ENCODE peak calls at places on chromosomes 16 and 17, in eight cellular contexts. One of them, this sample, is unnamed.

GRCh38 chr17:78414178-78415162 is 36.0 kb downstream of the PGS1 start:
- DNase-seq in astrocyte of the spinal cord: no peak
- DNase-seq in A549: no peak
- DNase-seq in cardiac muscle cell: no peak
- DNase-seq in left ventricle myocardium inferior: no peak
- DNase-seq in Peyer's patch: peak; percentile 59
- DNase-seq in foreskin fibroblast: no peak
- DNase-seq in breast epithelium: no peak
- DNase-seq in this sample: no peak

GRCh38 chr16:88941933-88942909 is 34.8 kb downstream of the CBFA2T3 start:
- DNase-seq in Peyer's patch: peak; percentile 71
- DNase-seq in A549: peak; percentile 29
- DNase-seq in left ventricle myocardium inferior: peak; percentile 61
- DNase-seq in cardiac muscle cell: peak; percentile 25
- DNase-seq in foreskin fibroblast: peak; percentile 55
- DNase-seq in breast epithelium: no peak
- DNase-seq in astrocyte of the spinal cord: no peak
- DNase-seq in this sample: peak; percentile 63

GRCh38 chr16:2159052-2159838 is 3.7 kb downstream of the TRAF7 start:
- DNase-seq in astrocyte of the spinal cord: peak; percentile 89
- DNase-seq in cardiac muscle cell: peak; percentile 80
- DNase-seq in left ventricle myocardium inferior: no peak
- DNase-seq in breast epithelium: no peak
- DNase-seq in foreskin fibroblast: peak; percentile 34
- DNase-seq in A549: peak; percentile 57
- DNase-seq in Peyer's patch: peak; percentile 67
- DNase-seq in this sample: peak; percentile 82

GRCh38 chr16:67021321-67021720 is 7.6 kb upstream of the CBFB start:
- DNase-seq in foreskin fibroblast: no peak
- DNase-seq in astrocyte of the spinal cord: no peak
- DNase-seq in left ventricle myocardium inferior: no peak
- DNase-seq in A549: no peak
- DNase-seq in cardiac muscle cell: no peak
- DNase-seq in Peyer's patch: peak; percentile 2
- DNase-seq in breast epithelium: no peak
- DNase-seq in this sample: peak; percentile 1

GRCh38 chr16:72210571-72210970 is 38.6 kb upstream of the PMFBP1 start:
- DNase-seq in left ventricle myocardium inferior: no peak
- DNase-seq in cardiac muscle cell: no peak
- DNase-seq in breast epithelium: no peak
- DNase-seq in Peyer's patch: no peak
- DNase-seq in foreskin fibroblast: no peak
- DNase-seq in A549: no peak
- DNase-seq in astrocyte of the spinal cord: no peak
- DNase-seq in this sample: no peak

GRCh38 chr16:73026754-73027654 is 20.9 kb downstream of the ZFHX3 start:
- DNase-seq in breast epithelium: no peak
- DNase-seq in foreskin fibroblast: no peak
- DNase-seq in cardiac muscle cell: no peak
- DNase-seq in astrocyte of the spinal cord: no peak
- DNase-seq in A549: no peak
- DNase-seq in left ventricle myocardium inferior: no peak
- DNase-seq in Peyer's patch: no peak
- DNase-seq in this sample: no peak

GRCh38 chr16:73545713-73546112 is 497.8 kb upstream of the ZFHX3 start:
- DNase-seq in Peyer's patch: no peak
- DNase-seq in A549: no peak
- DNase-seq in astrocyte of the spinal cord: no peak
- DNase-seq in breast epithelium: no peak
- DNase-seq in left ventricle myocardium inferior: no peak
- DNase-seq in cardiac muscle cell: no peak
- DNase-seq in foreskin fibroblast: no peak
- DNase-seq in this sample: no peak

GRCh38 chr17:77491921-77492445 is 351.2 kb downstream of the SEC14L1 start:
- DNase-seq in left ventricle myocardium inferior: peak; percentile 11
- DNase-seq in cardiac muscle cell: no peak
- DNase-seq in breast epithelium: no peak
- DNase-seq in astrocyte of the spinal cord: no peak
- DNase-seq in foreskin fibroblast: no peak
- DNase-seq in Peyer's patch: peak; percentile 42
- DNase-seq in A549: no peak
- DNase-seq in this sample: no peak

GRCh38 chr16:80594756-80595155 is 54.0 kb downstream of the DYNLRB2 start:
- DNase-seq in astrocyte of the spinal cord: no peak
- DNase-seq in left ventricle myocardium inferior: no peak
- DNase-seq in Peyer's patch: no peak
- DNase-seq in A549: no peak
- DNase-seq in cardiac muscle cell: no peak
- DNase-seq in foreskin fibroblast: peak; percentile 69
- DNase-seq in breast epithelium: no peak
- DNase-seq in this sample: no peak

GRCh38 chr17:63786961-63787711 is 13.2 kb downstream of the DDX42 start:
- DNase-seq in cardiac muscle cell: no peak
- DNase-seq in Peyer's patch: no peak
- DNase-seq in A549: no peak
- DNase-seq in left ventricle myocardium inferior: no peak
- DNase-seq in breast epithelium: no peak
- DNase-seq in astrocyte of the spinal cord: no peak
- DNase-seq in foreskin fibroblast: no peak
- DNase-seq in this sample: no peak

GRCh38 chr16:55842369-55843104 is 9.6 kb upstream of the CES1 start:
- DNase-seq in cardiac muscle cell: peak; percentile 63
- DNase-seq in astrocyte of the spinal cord: peak; percentile 40
- DNase-seq in A549: peak; percentile 64
- DNase-seq in breast epithelium: no peak
- DNase-seq in foreskin fibroblast: peak; percentile 68
- DNase-seq in Peyer's patch: no peak
- DNase-seq in left ventricle myocardium inferior: no peak
- DNase-seq in this sample: no peak

GRCh38 chr16:1822801-1823200 is 3.8 kb downstream of the HAGH start:
- DNase-seq in left ventricle myocardium inferior: no peak
- DNase-seq in cardiac muscle cell: no peak
- DNase-seq in breast epithelium: no peak
- DNase-seq in foreskin fibroblast: no peak
- DNase-seq in Peyer's patch: no peak
- DNase-seq in A549: no peak
- DNase-seq in astrocyte of the spinal cord: no peak
- DNase-seq in this sample: no peak

GRCh38 chr17:29593546-29594440 is 861 bp downstream of the ANKRD13B start:
- DNase-seq in foreskin fibroblast: peak; percentile 48
- DNase-seq in astrocyte of the spinal cord: peak; percentile 22
- DNase-seq in left ventricle myocardium inferior: no peak
- DNase-seq in cardiac muscle cell: peak; percentile 29
- DNase-seq in breast epithelium: no peak
- DNase-seq in Peyer's patch: no peak
- DNase-seq in A549: peak; percentile 57
- DNase-seq in this sample: no peak

GRCh38 chr17:78492116-78492799 is 84.9 kb downstream of the DNAH17 start:
- DNase-seq in left ventricle myocardium inferior: no peak
- DNase-seq in astrocyte of the spinal cord: no peak
- DNase-seq in foreskin fibroblast: no peak
- DNase-seq in cardiac muscle cell: no peak
- DNase-seq in breast epithelium: no peak
- DNase-seq in A549: no peak
- DNase-seq in Peyer's patch: no peak
- DNase-seq in this sample: no peak

GRCh38 chr16:27698266-27698665 is 148.3 kb downstream of the KATNIP start:
- DNase-seq in breast epithelium: no peak
- DNase-seq in Peyer's patch: peak; percentile 61
- DNase-seq in A549: no peak
- DNase-seq in left ventricle myocardium inferior: no peak
- DNase-seq in cardiac muscle cell: no peak
- DNase-seq in astrocyte of the spinal cord: no peak
- DNase-seq in foreskin fibroblast: no peak
- DNase-seq in this sample: no peak

GRCh38 chr17:32671891-32672290 is 185.1 kb downstream of the CDK5R1 start:
- DNase-seq in cardiac muscle cell: peak; percentile 27
- DNase-seq in Peyer's patch: no peak
- DNase-seq in A549: no peak
- DNase-seq in breast epithelium: peak; percentile 24
- DNase-seq in left ventricle myocardium inferior: peak; percentile 65
- DNase-seq in astrocyte of the spinal cord: no peak
- DNase-seq in foreskin fibroblast: peak; percentile 8
- DNase-seq in this sample: peak; percentile 60

GRCh38 chr16:70298988-70299938 is at the start of gene DDX19B:
- DNase-seq in foreskin fibroblast: peak; percentile 88
- DNase-seq in cardiac muscle cell: peak; percentile 75
- DNase-seq in Peyer's patch: peak; percentile 84
- DNase-seq in breast epithelium: peak; percentile 71
- DNase-seq in left ventricle myocardium inferior: peak; percentile 83
- DNase-seq in A549: peak; percentile 79
- DNase-seq in astrocyte of the spinal cord: peak; percentile 68
- DNase-seq in this sample: peak; percentile 83

GRCh38 chr16:64589836-64590235 is 532.0 kb downstream of the CDH11 start:
- DNase-seq in foreskin fibroblast: peak; percentile 23
- DNase-seq in left ventricle myocardium inferior: no peak
- DNase-seq in Peyer's patch: no peak
- DNase-seq in A549: no peak
- DNase-seq in breast epithelium: no peak
- DNase-seq in astrocyte of the spinal cord: peak; percentile 52
- DNase-seq in cardiac muscle cell: peak; percentile 60
- DNase-seq in this sample: no peak

GRCh38 chr17:31216053-31216751 is 80.8 kb downstream of the OMG start:
- DNase-seq in Peyer's patch: no peak
- DNase-seq in foreskin fibroblast: peak; percentile 83
- DNase-seq in A549: peak; percentile 62
- DNase-seq in breast epithelium: no peak
- DNase-seq in cardiac muscle cell: peak; percentile 79
- DNase-seq in left ventricle myocardium inferior: no peak
- DNase-seq in astrocyte of the spinal cord: peak; percentile 82
- DNase-seq in this sample: no peak
- TF ChIP-seq CTCF in Peyer's patch: peak; percentile 69
- TF ChIP-seq CTCF in foreskin fibroblast: peak; percentile 13
- TF ChIP-seq CTCF in A549: peak; percentile 86
- TF ChIP-seq CTCF in breast epithelium: peak; percentile 54
- TF ChIP-seq CTCF in cardiac muscle cell: peak; percentile 30
- TF ChIP-seq CTCF in left ventricle myocardium inferior: peak; percentile 70
- TF ChIP-seq CTCF in astrocyte of the spinal cord: no peak
- TF ChIP-seq CTCF in this sample: peak; percentile 59

GRCh38 chr17:75763613-75764416 is 1.2 kb downstream of the GALK1 start:
- DNase-seq in left ventricle myocardium inferior: no peak
- DNase-seq in Peyer's patch: peak; percentile 61
- DNase-seq in A549: no peak
- DNase-seq in cardiac muscle cell: no peak
- DNase-seq in foreskin fibroblast: no peak
- DNase-seq in breast epithelium: no peak
- DNase-seq in astrocyte of the spinal cord: no peak
- DNase-seq in this sample: no peak
- H3K4me3 ChIP-seq in left ventricle myocardium inferior: peak overlapping the region; percentile 93
- H3K4me3 ChIP-seq in Peyer's patch: peak overlapping the region; percentile 72
- H3K4me3 ChIP-seq in A549: peak overlapping the region; percentile 68
- H3K4me3 ChIP-seq in cardiac muscle cell: peak overlapping the region; percentile 49
- H3K4me3 ChIP-seq in foreskin fibroblast: peak overlapping the region; percentile 67
- H3K4me3 ChIP-seq in breast epithelium: peak overlapping the region; percentile 69
- H3K4me3 ChIP-seq in astrocyte of the spinal cord: peak overlapping the region; percentile 53
- H3K4me3 ChIP-seq in this sample: peak overlapping the region; percentile 77

GRCh38 chr16:77588389-77588788 is 133.9 kb upstream of the NUDT7 start:
- DNase-seq in left ventricle myocardium inferior: no peak
- DNase-seq in foreskin fibroblast: no peak
- DNase-seq in astrocyte of the spinal cord: no peak
- DNase-seq in A549: no peak
- DNase-seq in breast epithelium: no peak
- DNase-seq in Peyer's patch: no peak
- DNase-seq in cardiac muscle cell: no peak
- DNase-seq in this sample: no peak
- TF ChIP-seq CTCF in left ventricle myocardium inferior: no peak
- TF ChIP-seq CTCF in foreskin fibroblast: no peak
- TF ChIP-seq CTCF in astrocyte of the spinal cord: no peak
- TF ChIP-seq CTCF in A549: no peak
- TF ChIP-seq CTCF in breast epithelium: no peak
- TF ChIP-seq CTCF in Peyer's patch: no peak
- TF ChIP-seq CTCF in cardiac muscle cell: no peak
- TF ChIP-seq CTCF in this sample: no peak

GRCh38 chr17:27631897-27632725 is 1.1 kb downstream of the LGALS9 start:
- DNase-seq in cardiac muscle cell: no peak
- DNase-seq in Peyer's patch: no peak
- DNase-seq in A549: no peak
- DNase-seq in foreskin fibroblast: no peak
- DNase-seq in astrocyte of the spinal cord: no peak
- DNase-seq in breast epithelium: no peak
- DNase-seq in left ventricle myocardium inferior: no peak
- DNase-seq in this sample: no peak

GRCh38 chr17:27628376-27628775 is 2.6 kb upstream of the LGALS9 start:
- DNase-seq in foreskin fibroblast: no peak
- DNase-seq in left ventricle myocardium inferior: no peak
- DNase-seq in breast epithelium: no peak
- DNase-seq in Peyer's patch: no peak
- DNase-seq in astrocyte of the spinal cord: no peak
- DNase-seq in A549: no peak
- DNase-seq in cardiac muscle cell: no peak
- DNase-seq in this sample: no peak

GRCh38 chr17:27631409-27631755 is 394 bp downstream of the LGALS9 start:
- DNase-seq in cardiac muscle cell: no peak
- DNase-seq in astrocyte of the spinal cord: no peak
- DNase-seq in left ventricle myocardium inferior: no peak
- DNase-seq in A549: no peak
- DNase-seq in foreskin fibroblast: no peak
- DNase-seq in breast epithelium: no peak
- DNase-seq in Peyer's patch: no peak
- DNase-seq in this sample: no peak

GRCh38 chr17:27633312-27634025 is 2.5 kb downstream of the LGALS9 start:
- DNase-seq in foreskin fibroblast: peak; percentile 37
- DNase-seq in left ventricle myocardium inferior: no peak
- DNase-seq in cardiac muscle cell: peak; percentile 17
- DNase-seq in breast epithelium: no peak
- DNase-seq in astrocyte of the spinal cord: no peak
- DNase-seq in A549: no peak
- DNase-seq in Peyer's patch: no peak
- DNase-seq in this sample: no peak

DNA sequence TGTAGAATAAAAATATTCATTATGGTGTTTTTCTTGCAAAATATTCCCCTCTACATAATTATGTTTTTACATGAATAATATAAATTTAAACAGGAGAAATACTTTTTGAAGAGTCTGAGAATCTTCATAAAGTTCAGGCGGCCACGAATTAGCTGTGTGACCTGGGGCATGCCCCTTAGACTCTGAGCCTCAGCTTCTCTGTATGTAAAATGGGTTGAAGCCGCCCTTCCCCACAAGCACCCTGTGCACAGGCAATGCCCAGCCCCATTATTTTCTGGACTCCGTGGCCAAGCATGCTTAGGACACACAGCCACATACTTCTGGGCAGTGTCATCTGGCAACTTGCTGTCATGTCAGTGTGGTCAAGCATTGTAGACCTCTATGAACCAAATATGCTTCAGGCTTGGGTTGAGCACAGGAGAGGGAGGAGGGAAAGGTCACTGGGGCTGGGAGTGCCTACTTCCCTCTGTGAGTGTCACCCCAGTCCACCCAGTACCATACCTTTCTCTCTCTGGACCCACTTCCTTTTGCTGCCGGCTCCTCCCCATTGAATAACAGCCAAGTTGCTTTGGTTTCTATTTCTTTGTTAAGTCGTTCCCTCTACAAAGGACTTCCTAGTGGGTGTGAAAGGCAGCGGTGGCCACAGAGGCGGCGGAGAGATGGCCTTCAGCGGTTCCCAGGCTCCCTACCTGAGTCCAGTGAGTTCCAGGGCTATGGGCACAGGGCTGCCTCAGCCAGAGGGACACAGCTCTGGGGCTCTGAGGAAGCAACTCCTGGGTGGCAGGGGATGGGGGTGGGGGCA is at the start of gene LGALS9:
- DNase-seq in foreskin fibroblast: peak; percentile 52
- DNase-seq in A549: no peak
- DNase-seq in Peyer's patch: peak; percentile 76
- DNase-seq in left ventricle myocardium inferior: no peak
- DNase-seq in cardiac muscle cell: peak; percentile 27
- DNase-seq in astrocyte of the spinal cord: no peak
- DNase-seq in breast epithelium: peak; percentile 62
- DNase-seq in this sample: peak; percentile 75
- H3K4me3 ChIP-seq in foreskin fibroblast: no peak within 1 kb of the TSS
- H3K4me3 ChIP-seq in A549: no peak within 1 kb of the TSS
- H3K4me3 ChIP-seq in Peyer's patch: peak within 1 kb of the TSS; percentile 43
- H3K4me3 ChIP-seq in left ventricle myocardium inferior: peak within 1 kb of the TSS; percentile 62
- H3K4me3 ChIP-seq in cardiac muscle cell: no peak within 1 kb of the TSS
- H3K4me3 ChIP-seq in astrocyte of the spinal cord: no peak within 1 kb of the TSS
- H3K4me3 ChIP-seq in breast epithelium: peak within 1 kb of the TSS; percentile 33
- H3K4me3 ChIP-seq in this sample: peak within 1 kb of the TSS; percentile 55